ENCODE peak calls at places on chromosomes 3 and 15, in ten cellular contexts. One of them, this sample, is unnamed.

GRCh38 chr15:67080900-67081431 is 15.6 kb downstream of the SMAD3 start:
- DNase-seq in lower lobe of right lung: peak; percentile 76
- DNase-seq in psoas muscle: peak; percentile 83
- DNase-seq in PC-3: peak; percentile 43
- DNase-seq in neural progenitor cell: no peak
- DNase-seq in tibial artery: no peak
- DNase-seq in thoracic aorta: peak; percentile 55
- DNase-seq in OCI-LY7: peak; percentile 98
- DNase-seq in left lung: peak; percentile 79
- DNase-seq in foreskin keratinocyte: no peak
- DNase-seq in this sample: peak; percentile 53

GRCh38 chr3:48493203-48493501 is 10.8 kb downstream of the SHISA5 start:
- DNase-seq in psoas muscle: no peak
- DNase-seq in thoracic aorta: no peak
- DNase-seq in OCI-LY7: no peak
- DNase-seq in lower lobe of right lung: no peak
- DNase-seq in PC-3: no peak
- DNase-seq in left lung: no peak
- DNase-seq in tibial artery: peak; percentile 39
- DNase-seq in foreskin keratinocyte: no peak
- DNase-seq in neural progenitor cell: no peak
- DNase-seq in this sample: no peak

GRCh38 chr3:56762718-56763117 is 39.0 kb downstream of the ARHGEF3 start:
- DNase-seq in OCI-LY7: no peak
- DNase-seq in psoas muscle: no peak
- DNase-seq in left lung: no peak
- DNase-seq in foreskin keratinocyte: no peak
- DNase-seq in PC-3: no peak
- DNase-seq in tibial artery: no peak
- DNase-seq in thoracic aorta: no peak
- DNase-seq in lower lobe of right lung: no peak
- DNase-seq in neural progenitor cell: no peak
- DNase-seq in this sample: no peak

GRCh38 chr3:8593022-8593817 is 51.4 kb downstream of the SSUH2 start:
- DNase-seq in lower lobe of right lung: no peak
- DNase-seq in OCI-LY7: no peak
- DNase-seq in PC-3: no peak
- DNase-seq in thoracic aorta: no peak
- DNase-seq in foreskin keratinocyte: no peak
- DNase-seq in psoas muscle: peak; percentile 90
- DNase-seq in neural progenitor cell: no peak
- DNase-seq in tibial artery: no peak
- DNase-seq in left lung: no peak
- DNase-seq in this sample: no peak

GRCh38 chr3:47315069-47315647 is 32.4 kb downstream of the KLHL18 start:
- DNase-seq in foreskin keratinocyte: no peak
- DNase-seq in neural progenitor cell: no peak
- DNase-seq in left lung: peak; percentile 40
- DNase-seq in OCI-LY7: no peak
- DNase-seq in thoracic aorta: no peak
- DNase-seq in PC-3: no peak
- DNase-seq in lower lobe of right lung: no peak
- DNase-seq in tibial artery: no peak
- DNase-seq in psoas muscle: no peak
- DNase-seq in this sample: no peak

GRCh38 chr3:131036200-131036816 is 9.6 kb downstream of the NEK11 start:
- DNase-seq in psoas muscle: no peak
- DNase-seq in foreskin keratinocyte: no peak
- DNase-seq in PC-3: peak; percentile 87
- DNase-seq in lower lobe of right lung: no peak
- DNase-seq in thoracic aorta: no peak
- DNase-seq in left lung: no peak
- DNase-seq in OCI-LY7: no peak
- DNase-seq in tibial artery: no peak
- DNase-seq in neural progenitor cell: no peak
- DNase-seq in this sample: no peak

GRCh38 chr15:68312701-68313204 is 35.2 kb downstream of the FEM1B start:
- DNase-seq in thoracic aorta: no peak
- DNase-seq in lower lobe of right lung: no peak
- DNase-seq in tibial artery: peak; percentile 60
- DNase-seq in PC-3: no peak
- DNase-seq in left lung: no peak
- DNase-seq in psoas muscle: no peak
- DNase-seq in neural progenitor cell: no peak
- DNase-seq in foreskin keratinocyte: no peak
- DNase-seq in OCI-LY7: no peak
- DNase-seq in this sample: peak; percentile 46

GRCh38 chr15:94000603-94001002 is 230.8 kb upstream of the MCTP2 start:
- DNase-seq in PC-3: no peak
- DNase-seq in foreskin keratinocyte: no peak
- DNase-seq in left lung: no peak
- DNase-seq in psoas muscle: peak; percentile 47
- DNase-seq in neural progenitor cell: peak; percentile 22
- DNase-seq in thoracic aorta: no peak
- DNase-seq in tibial artery: no peak
- DNase-seq in lower lobe of right lung: no peak
- DNase-seq in OCI-LY7: no peak
- DNase-seq in this sample: no peak

GRCh38 chr3:87128006-87128405 is 99.1 kb upstream of the CHMP2B start:
- DNase-seq in OCI-LY7: no peak
- DNase-seq in PC-3: peak; percentile 68
- DNase-seq in tibial artery: no peak
- DNase-seq in neural progenitor cell: no peak
- DNase-seq in foreskin keratinocyte: no peak
- DNase-seq in psoas muscle: no peak
- DNase-seq in left lung: no peak
- DNase-seq in lower lobe of right lung: no peak
- DNase-seq in thoracic aorta: no peak
- DNase-seq in this sample: no peak

DNA sequence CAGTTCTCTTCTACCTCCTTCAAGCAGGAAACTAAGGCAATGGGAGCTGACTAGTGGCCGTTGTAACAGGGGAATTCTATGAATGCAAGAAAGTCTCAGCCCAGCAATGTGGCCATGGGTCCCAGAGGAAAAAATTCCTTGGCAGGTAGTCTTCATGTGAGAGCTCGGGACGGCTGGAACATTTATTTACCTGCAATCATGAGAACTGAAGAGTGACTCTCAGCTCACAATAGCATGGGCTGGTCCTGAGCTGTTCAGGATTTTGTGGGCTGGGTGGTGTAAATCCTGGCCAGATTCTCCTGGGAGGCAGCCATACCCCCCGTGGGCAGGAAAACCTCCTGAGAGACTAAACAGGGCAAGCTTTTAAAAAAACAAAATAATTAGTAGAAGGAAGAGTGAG is 330.3 kb upstream of the CTNNB1 start:
- DNase-seq in OCI-LY7: no peak
- DNase-seq in foreskin keratinocyte: no peak
- DNase-seq in lower lobe of right lung: no peak
- DNase-seq in psoas muscle: no peak
- DNase-seq in neural progenitor cell: no peak
- DNase-seq in thoracic aorta: no peak
- DNase-seq in PC-3: no peak
- DNase-seq in tibial artery: no peak
- DNase-seq in left lung: no peak
- DNase-seq in this sample: no peak
- TF ChIP-seq CTCF in OCI-LY7: no peak
- TF ChIP-seq CTCF in foreskin keratinocyte: no peak
- TF ChIP-seq CTCF in lower lobe of right lung: no peak
- TF ChIP-seq CTCF in psoas muscle: no peak
- TF ChIP-seq CTCF in neural progenitor cell: no peak
- TF ChIP-seq CTCF in thoracic aorta: no peak
- TF ChIP-seq CTCF in PC-3: no peak
- TF ChIP-seq CTCF in tibial artery: no peak
- TF ChIP-seq CTCF in left lung: no peak
- TF ChIP-seq CTCF in this sample: no peak

GRCh38 chr15:88542342-88542733 is 4.1 kb downstream of the DET1 start:
- DNase-seq in psoas muscle: no peak
- DNase-seq in foreskin keratinocyte: no peak
- DNase-seq in thoracic aorta: no peak
- DNase-seq in lower lobe of right lung: no peak
- DNase-seq in tibial artery: no peak
- DNase-seq in PC-3: no peak
- DNase-seq in left lung: no peak
- DNase-seq in neural progenitor cell: no peak
- DNase-seq in OCI-LY7: no peak
- DNase-seq in this sample: peak; percentile 93
- H3K27ac ChIP-seq in psoas muscle: no peak overlapping the region
- H3K27ac ChIP-seq in foreskin keratinocyte: no peak overlapping the region
- H3K27ac ChIP-seq in thoracic aorta: no peak overlapping the region
- H3K27ac ChIP-seq in lower lobe of right lung: no peak overlapping the region
- H3K27ac ChIP-seq in tibial artery: no peak overlapping the region
- H3K27ac ChIP-seq in PC-3: no peak overlapping the region
- H3K27ac ChIP-seq in left lung: no peak overlapping the region
- H3K27ac ChIP-seq in neural progenitor cell: no peak overlapping the region
- H3K27ac ChIP-seq in OCI-LY7: no peak overlapping the region
- H3K27ac ChIP-seq in this sample: peak overlapping the region; percentile 98

GRCh38 chr15:41932101-41932500 is 38.2 kb upstream of the SPTBN5 start:
- DNase-seq in OCI-LY7: no peak
- DNase-seq in psoas muscle: no peak
- DNase-seq in foreskin keratinocyte: no peak
- DNase-seq in tibial artery: peak; percentile 46
- DNase-seq in PC-3: no peak
- DNase-seq in left lung: no peak
- DNase-seq in thoracic aorta: no peak
- DNase-seq in neural progenitor cell: no peak
- DNase-seq in lower lobe of right lung: no peak
- DNase-seq in this sample: no peak

GRCh38 chr15:41932511-41932910 is 38.7 kb upstream of the SPTBN5 start:
- DNase-seq in psoas muscle: no peak
- DNase-seq in OCI-LY7: no peak
- DNase-seq in thoracic aorta: no peak
- DNase-seq in tibial artery: peak; percentile 62
- DNase-seq in lower lobe of right lung: no peak
- DNase-seq in neural progenitor cell: no peak
- DNase-seq in left lung: no peak
- DNase-seq in PC-3: no peak
- DNase-seq in foreskin keratinocyte: no peak
- DNase-seq in this sample: no peak

GRCh38 chr15:41928637-41929620 is 35.1 kb upstream of the SPTBN5 start:
- DNase-seq in thoracic aorta: no peak
- DNase-seq in PC-3: peak; percentile 65
- DNase-seq in tibial artery: peak; percentile 83
- DNase-seq in psoas muscle: peak; percentile 75
- DNase-seq in OCI-LY7: no peak
- DNase-seq in foreskin keratinocyte: no peak
- DNase-seq in neural progenitor cell: peak; percentile 30
- DNase-seq in left lung: no peak
- DNase-seq in lower lobe of right lung: peak; percentile 65
- DNase-seq in this sample: no peak

GRCh38 chr15:41930867-41931222 is 37.0 kb upstream of the SPTBN5 start:
- DNase-seq in psoas muscle: no peak
- DNase-seq in left lung: no peak
- DNase-seq in OCI-LY7: no peak
- DNase-seq in PC-3: no peak
- DNase-seq in tibial artery: no peak
- DNase-seq in lower lobe of right lung: no peak
- DNase-seq in thoracic aorta: no peak
- DNase-seq in foreskin keratinocyte: no peak
- DNase-seq in neural progenitor cell: no peak
- DNase-seq in this sample: no peak

GRCh38 chr15:41930221-41930866 is 36.5 kb upstream of the SPTBN5 start:
- DNase-seq in lower lobe of right lung: peak; percentile 78
- DNase-seq in left lung: peak; percentile 70
- DNase-seq in neural progenitor cell: no peak
- DNase-seq in OCI-LY7: no peak
- DNase-seq in tibial artery: peak; percentile 85
- DNase-seq in psoas muscle: peak; percentile 76
- DNase-seq in thoracic aorta: no peak
- DNase-seq in foreskin keratinocyte: peak; percentile 69
- DNase-seq in PC-3: peak; percentile 98
- DNase-seq in this sample: no peak
- H3K4me1 ChIP-seq in lower lobe of right lung: peaks cover 98% of the 10 kb centered on the region
- H3K4me1 ChIP-seq in left lung: peaks cover 97% of the 10 kb centered on the region
- H3K4me1 ChIP-seq in neural progenitor cell: peaks cover 21% of the 10 kb centered on the region
- H3K4me1 ChIP-seq in OCI-LY7: peaks cover 57% of the 10 kb centered on the region
- H3K4me1 ChIP-seq in tibial artery: peaks cover 95% of the 10 kb centered on the region
- H3K4me1 ChIP-seq in psoas muscle: peaks cover 53% of the 10 kb centered on the region
- H3K4me1 ChIP-seq in thoracic aorta: peaks cover 96% of the 10 kb centered on the region
- H3K4me1 ChIP-seq in foreskin keratinocyte: peaks cover 47% of the 10 kb centered on the region
- H3K4me1 ChIP-seq in PC-3: peaks cover 93% of the 10 kb centered on the region
- H3K4me1 ChIP-seq in this sample: no peaks in the 10 kb centered on the region

GRCh38 chr3:126349611-126350501 is 7.4 kb downstream of the KLF15 start:
- DNase-seq in OCI-LY7: no peak
- DNase-seq in psoas muscle: peak; percentile 60
- DNase-seq in PC-3: no peak
- DNase-seq in lower lobe of right lung: peak; percentile 31
- DNase-seq in tibial artery: peak; percentile 65
- DNase-seq in foreskin keratinocyte: no peak
- DNase-seq in neural progenitor cell: no peak
- DNase-seq in left lung: peak; percentile 32
- DNase-seq in thoracic aorta: no peak
- DNase-seq in this sample: peak; percentile 6
- TF ChIP-seq CTCF in OCI-LY7: no peak
- TF ChIP-seq CTCF in psoas muscle: no peak
- TF ChIP-seq CTCF in PC-3: no peak
- TF ChIP-seq CTCF in lower lobe of right lung: no peak
- TF ChIP-seq CTCF in tibial artery: no peak
- TF ChIP-seq CTCF in foreskin keratinocyte: no peak
- TF ChIP-seq CTCF in neural progenitor cell: no peak
- TF ChIP-seq CTCF in left lung: no peak
- TF ChIP-seq CTCF in thoracic aorta: no peak
- TF ChIP-seq CTCF in this sample: no peak

DNA sequence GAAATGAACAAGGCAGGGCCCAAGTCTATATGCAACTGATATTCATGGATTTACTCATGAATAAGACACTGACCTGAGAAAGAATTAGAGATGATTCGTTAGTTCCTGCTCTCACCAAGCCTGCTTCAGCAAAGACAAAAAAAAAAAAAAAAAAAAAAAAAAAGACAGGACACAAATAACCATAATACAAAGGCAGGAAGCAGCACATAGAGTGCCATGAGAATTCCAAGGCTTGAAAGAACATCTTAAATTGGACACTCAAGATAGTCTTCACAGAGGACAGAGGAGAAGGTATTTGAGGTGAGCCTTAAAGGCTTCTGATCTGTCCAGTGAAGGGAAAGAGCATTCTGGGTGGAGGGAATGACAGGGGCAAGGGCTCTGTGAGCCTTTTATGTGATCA is 54.8 kb upstream of the NR2E3 start:
- DNase-seq in neural progenitor cell: no peak
- DNase-seq in thoracic aorta: no peak
- DNase-seq in PC-3: no peak
- DNase-seq in left lung: no peak
- DNase-seq in foreskin keratinocyte: no peak
- DNase-seq in OCI-LY7: no peak
- DNase-seq in tibial artery: no peak
- DNase-seq in lower lobe of right lung: no peak
- DNase-seq in psoas muscle: no peak
- DNase-seq in this sample: no peak
- H3K27ac ChIP-seq in neural progenitor cell: no peak overlapping the region
- H3K27ac ChIP-seq in thoracic aorta: no peak overlapping the region
- H3K27ac ChIP-seq in PC-3: no peak overlapping the region
- H3K27ac ChIP-seq in left lung: no peak overlapping the region
- H3K27ac ChIP-seq in foreskin keratinocyte: no peak overlapping the region
- H3K27ac ChIP-seq in OCI-LY7: no peak overlapping the region
- H3K27ac ChIP-seq in tibial artery: no peak overlapping the region
- H3K27ac ChIP-seq in lower lobe of right lung: no peak overlapping the region
- H3K27ac ChIP-seq in psoas muscle: no peak overlapping the region
- H3K27ac ChIP-seq in this sample: no peak overlapping the region

DNA sequence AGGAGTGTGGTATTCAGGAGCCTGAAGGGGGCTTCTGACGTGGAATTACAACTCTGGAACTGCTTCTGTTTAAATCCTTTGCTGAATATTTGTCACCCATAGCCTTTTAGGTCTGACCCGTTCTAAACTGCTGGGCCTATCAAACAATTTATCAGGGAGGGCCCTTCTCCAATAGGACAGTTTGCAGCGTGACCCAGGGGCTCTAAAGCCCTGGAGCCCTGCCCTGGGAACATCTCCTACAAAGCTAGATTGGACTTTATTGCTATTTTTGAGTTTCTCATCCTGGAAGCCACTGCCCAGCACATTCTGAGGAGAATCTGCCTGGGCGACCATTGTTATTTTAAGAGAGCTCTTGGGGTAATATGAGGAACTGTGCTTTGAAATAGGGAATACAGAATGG is 35.5 kb downstream of the KLF13 start:
- DNase-seq in psoas muscle: peak; percentile 39
- DNase-seq in thoracic aorta: no peak
- DNase-seq in PC-3: no peak
- DNase-seq in foreskin keratinocyte: no peak
- DNase-seq in OCI-LY7: no peak
- DNase-seq in left lung: no peak
- DNase-seq in tibial artery: no peak
- DNase-seq in neural progenitor cell: no peak
- DNase-seq in lower lobe of right lung: no peak
- DNase-seq in this sample: no peak
- H3K4me1 ChIP-seq in psoas muscle: peaks cover 92% of the 10 kb centered on the region
- H3K4me1 ChIP-seq in thoracic aorta: peaks cover 91% of the 10 kb centered on the region
- H3K4me1 ChIP-seq in PC-3: no peaks in the 10 kb centered on the region
- H3K4me1 ChIP-seq in foreskin keratinocyte: peaks cover 47% of the 10 kb centered on the region
- H3K4me1 ChIP-seq in OCI-LY7: peaks cover 98% of the 10 kb centered on the region
- H3K4me1 ChIP-seq in left lung: peaks cover 100% of the 10 kb centered on the region
- H3K4me1 ChIP-seq in tibial artery: peaks cover 95% of the 10 kb centered on the region
- H3K4me1 ChIP-seq in neural progenitor cell: peaks cover 55% of the 10 kb centered on the region
- H3K4me1 ChIP-seq in lower lobe of right lung: peaks cover 100% of the 10 kb centered on the region
- H3K4me1 ChIP-seq in this sample: peaks cover 25% of the 10 kb centered on the region

This sample was measured in uterus.